ENCODE peak calls at places on chromosomes 3 and 15, in six cellular contexts. D is DMS79 treated with DMSO at 0.1 percent for 48 hours, L is H9, A is adrenal gland, F is fibroblast of the aortic adventitia, V is AG09319. R is an unnamed sample.

GRCh38 chr3:147699175-147699838 is 290.1 kb downstream of the ZIC1 start:
- DNase-seq in F (peak), L (no peak), V (peak), A (no peak), D (no peak), R (peak)

GRCh38 chr3:127383656-127384179 is 95.9 kb upstream of the PRR20G start:
- DNase-seq in D (no peak), F (no peak), L (no peak), V (no peak), A (no peak), R (no peak)

GRCh38 chr15:87902772-87903388 is 353.7 kb downstream of the NTRK3 start:
- DNase-seq in D (no peak), F (no peak), A (no peak), V (no peak), L (no peak), R (no peak)

GRCh38 chr3:36459177-36459576 is 78.9 kb downstream of the STAC start:
- DNase-seq in A (no peak), L (no peak), V (no peak), F (no peak), D (no peak), R (no peak)

GRCh38 chr3:188722963-188723362 is 448.8 kb upstream of the TPRG1 start:
- DNase-seq in V (no peak), A (no peak), L (no peak), F (no peak), D (no peak), R (no peak)

GRCh38 chr3:52225452-52226228 is at the start of gene TLR9:
- DNase-seq in L (peak), V (no peak), A (no peak), F (no peak), D (no peak), R (no peak)

GRCh38 chr15:100252359-100252758 is 89.4 kb downstream of the ADAMTS17 start:
- DNase-seq in F (no peak), A (peak), V (no peak), D (no peak), L (no peak), R (no peak)

GRCh38 chr15:84981711-84982300 is at the start of gene PDE8A:
- DNase-seq in A (peak), F (no peak), L (peak), V (no peak), D (no peak), R (no peak)

GRCh38 chr3:71684752-71685151 is 40.5 kb downstream of the EIF4E3 start:
- DNase-seq in F (peak), A (peak), D (no peak), L (no peak), V (peak), R (peak)

GRCh38 chr3:188198001-188198400 is 44.0 kb downstream of the LPP start:
- DNase-seq in D (no peak), V (no peak), L (no peak), A (no peak), F (no peak), R (no peak)

GRCh38 chr3:186530415-186530814 is 13.8 kb downstream of the CRYGS start:
- DNase-seq in D (no peak), L (no peak), A (no peak), F (no peak), V (no peak), R (no peak)

GRCh38 chr15:32885711-32886110 is 167.9 kb downstream of the GREM1 start:
- DNase-seq in D (no peak), V (no peak), L (no peak), F (no peak), A (no peak), R (no peak)

GRCh38 chr3:29581311-29581710 is 300.4 kb downstream of the RBMS3 start:
- DNase-seq in A (no peak), F (no peak), D (no peak), V (no peak), L (no peak), R (no peak)

GRCh38 chr3:59432676-59433075 is 382.9 kb upstream of the CFAP20DC start:
- DNase-seq in A (no peak), L (no peak), V (no peak), D (no peak), F (peak), R (peak)

GRCh38 chr3:171770689-171771620 is 39.3 kb downstream of the PLD1 start:
- DNase-seq in L (peak), D (no peak), F (peak), V (peak), A (peak), R (peak)

GRCh38 chr3:179973024-179973423 is 63.7 kb downstream of the PEX5L start:
- DNase-seq in D (no peak), A (no peak), F (peak), L (no peak), V (no peak), R (no peak)

GRCh38 chr3:87136066-87136596 is 91.0 kb upstream of the CHMP2B start:
- DNase-seq in A (no peak), L (no peak), F (no peak), V (no peak), D (no peak), R (no peak)

GRCh38 chr3:128787256-128788253 is 61.6 kb downstream of the RAB7A start:
- DNase-seq in F (peak), V (no peak), A (no peak), L (peak), D (no peak), R (no peak)

GRCh38 chr3:66138336-66139234 is 82.2 kb upstream of the SLC25A26 start:
- DNase-seq in A (peak), F (peak), L (peak), D (no peak), V (peak), R (peak)

GRCh38 chr15:81792646-81793045 is 253.2 kb downstream of the MEX3B start:
- DNase-seq in D (no peak), V (no peak), A (no peak), F (no peak), L (no peak), R (no peak)

R was measured in fibroblast of lung.